ENCODE peak calls at places on chromosomes 3 and 15, in four cellular contexts. Z is GM23248; B is CD8-positive, alpha-beta memory T cell; P is NCI-H1092. T is an unnamed sample.

GRCh38 chr3:20458994-20459736 is 273.2 kb upstream of the SGO1 start:
- DNase-seq in B (no peak), P (no peak), Z (no peak), T (no peak)

GRCh38 chr3:157501863-157502262 is 1.4 kb downstream of the VEPH1 start:
- DNase-seq in P (no peak), B (no peak), Z (no peak), T (no peak)

GRCh38 chr3:124235446-124235845 is 243.5 kb upstream of the ROPN1 start:
- DNase-seq in P (no peak), B (no peak), Z (no peak), T (no peak)

GRCh38 chr3:105355355-105356063 is 11.2 kb upstream of the ALCAM start:
- DNase-seq in P (no peak), Z (peak; percentile 61), B (no peak), T (peak; percentile 34)

GRCh38 chr15:52642386-52643361 is 36.5 kb downstream of the ATOSA start:
- DNase-seq in Z (peak; percentile 62), B (no peak), P (no peak), T (peak; percentile 69)

GRCh38 chr3:116444099-116444700 is 1.1 kb downstream of the LSAMP start:
- DNase-seq in B (no peak), P (no peak), Z (no peak), T (no peak)

GRCh38 chr3:105369501-105370371 is 3.0 kb downstream of the ALCAM start:
- DNase-seq in P (peak; percentile 40), Z (peak; percentile 85), B (peak; percentile 54), T (peak; percentile 80)

GRCh38 chr15:46080018-46080417 is 445.2 kb downstream of the SQOR start:
- DNase-seq in B (no peak), Z (no peak), P (peak; percentile 76), T (no peak)

GRCh38 chr15:78322243-78322642 is 17.9 kb upstream of the CRABP1 start:
- DNase-seq in P (peak; percentile 31), B (no peak), Z (peak; percentile 73), T (no peak)

GRCh38 chr15:52789601-52790165 is 453 bp downstream of the ONECUT1 start:
- DNase-seq in B (no peak), Z (peak; percentile 35), P (peak; percentile 43), T (peak; percentile 16)

GRCh38 chr3:108319428-108320053 is 23.2 kb downstream of the HHLA2 start:
- DNase-seq in B (no peak), Z (no peak), P (no peak), T (no peak)

T was measured in fibroblast of mammary gland.